ENCODE peak calls at places on chromosomes 11 and 22, in eight cellular contexts. A is HCT116, L is NB4, B is tibial nerve, Q is right lobe of liver, I is K562, Z is esophagus squamous epithelium, S is spleen. G is an unnamed sample.

GRCh38 chr11:80441821-80442220 is 1001.0 kb upstream of the TENM4 start:
- DNase-seq in Z (no peak), S (no peak), A (no peak), L (no peak), I (no peak), Q (no peak), B (no peak), G (no peak)

GRCh38 chr11:31487848-31488247 is 21.6 kb downstream of the IMMP1L start:
- DNase-seq in Q (no peak), Z (no peak), L (peak), I (no peak), B (no peak), S (no peak), A (peak), G (no peak)

GRCh38 chr11:110366234-110366633 is 63.5 kb upstream of the FDX1 start:
- DNase-seq in Q (peak), L (no peak), A (no peak), B (no peak), Z (no peak), I (no peak), S (no peak), G (no peak)

GRCh38 chr22:46593211-46593676 is 26.9 kb upstream of the GRAMD4 start:
- DNase-seq in A (no peak), L (peak), I (no peak), S (peak), B (no peak), Q (peak), Z (no peak), G (peak)

GRCh38 chr22:38144025-38144405 is 33.5 kb upstream of the BAIAP2L2 start:
- DNase-seq in A (peak), L (peak), I (no peak), B (no peak), Z (no peak), Q (no peak), S (no peak), G (no peak)

GRCh38 chr22:45069925-45070324 is 60.1 kb upstream of the PHF21B start:
- DNase-seq in Q (no peak), B (no peak), S (no peak), A (no peak), L (no peak), I (no peak), Z (no peak), G (no peak)

GRCh38 chr22:30444632-30445437 is 19.3 kb downstream of the MTFP1 start:
- DNase-seq in S (no peak), L (peak), I (peak), A (peak), B (no peak), Q (no peak), Z (no peak), G (peak)

GRCh38 chr22:29300807-29301601 is 5.4 kb upstream of the GAS2L1 start:
- DNase-seq in B (no peak), A (no peak), S (no peak), L (peak), I (no peak), Z (no peak), Q (no peak), G (no peak)

GRCh38 chr11:102430158-102430836 is 22.3 kb downstream of the TMEM123 start:
- DNase-seq in L (no peak), Z (no peak), Q (no peak), I (no peak), A (no peak), B (no peak), S (no peak), G (peak)

GRCh38 chr22:25111579-25112517 is 87.8 kb upstream of the CRYBB3 start:
- DNase-seq in I (peak), Q (peak), S (no peak), L (peak), A (no peak), B (no peak), Z (no peak), G (no peak)

GRCh38 chr22:24994070-24994763 is 41.7 kb downstream of the KIAA1671 start:
- DNase-seq in S (no peak), L (no peak), Q (peak), B (no peak), A (peak), I (no peak), Z (no peak), G (no peak)

GRCh38 chr11:7936615-7937014 is 4.9 kb downstream of the OR10A3 start:
- DNase-seq in A (no peak), L (no peak), Q (no peak), S (no peak), Z (no peak), B (no peak), I (no peak), G (no peak)

GRCh38 chr11:2513441-2513840 is 68.6 kb downstream of the KCNQ1 start:
- DNase-seq in L (no peak), B (no peak), I (no peak), A (no peak), S (peak), Q (peak), Z (no peak), G (peak)

GRCh38 chr11:28107726-28108618 is at the start of the genes KIF18A and METTL15:
- DNase-seq in Z (peak), Q (peak), B (peak), L (peak), I (peak), A (peak), S (peak), G (peak)
- TF ChIP-seq POLR2A in Z (peak), Q (peak), B (peak), L (peak), I (peak), A (peak), S (no peak), G (peak)

GRCh38 chr22:33400891-33401290 is 342.7 kb upstream of the SYN3 start:
- DNase-seq in S (no peak), Z (no peak), Q (no peak), A (no peak), B (no peak), L (no peak), I (no peak), G (no peak)
- TF ChIP-seq POLR2A in S (no peak), Z (no peak), Q (no peak), A (no peak), B (no peak), L (no peak), I (no peak), G (no peak)

GRCh38 chr11:61860054-61860903 is 31.1 kb downstream of the FADS3 start:
- DNase-seq in A (peak), L (no peak), I (peak), B (no peak), Q (peak), Z (no peak), S (no peak), G (no peak)

GRCh38 chr11:61861634-61862033 is 29.7 kb downstream of the FADS3 start:
- DNase-seq in Z (no peak), L (no peak), Q (no peak), A (no peak), S (no peak), I (no peak), B (no peak), G (no peak)

GRCh38 chr11:61863548-61864081 is 27.7 kb downstream of the FADS3 start:
- DNase-seq in S (no peak), L (no peak), I (no peak), Z (no peak), A (no peak), B (no peak), Q (no peak), G (no peak)

GRCh38 chr11:61864814-61865775 is 26.2 kb downstream of the FADS3 start:
- DNase-seq in S (no peak), A (no peak), B (no peak), L (no peak), Z (no peak), Q (no peak), I (no peak), G (no peak)

DNA sequence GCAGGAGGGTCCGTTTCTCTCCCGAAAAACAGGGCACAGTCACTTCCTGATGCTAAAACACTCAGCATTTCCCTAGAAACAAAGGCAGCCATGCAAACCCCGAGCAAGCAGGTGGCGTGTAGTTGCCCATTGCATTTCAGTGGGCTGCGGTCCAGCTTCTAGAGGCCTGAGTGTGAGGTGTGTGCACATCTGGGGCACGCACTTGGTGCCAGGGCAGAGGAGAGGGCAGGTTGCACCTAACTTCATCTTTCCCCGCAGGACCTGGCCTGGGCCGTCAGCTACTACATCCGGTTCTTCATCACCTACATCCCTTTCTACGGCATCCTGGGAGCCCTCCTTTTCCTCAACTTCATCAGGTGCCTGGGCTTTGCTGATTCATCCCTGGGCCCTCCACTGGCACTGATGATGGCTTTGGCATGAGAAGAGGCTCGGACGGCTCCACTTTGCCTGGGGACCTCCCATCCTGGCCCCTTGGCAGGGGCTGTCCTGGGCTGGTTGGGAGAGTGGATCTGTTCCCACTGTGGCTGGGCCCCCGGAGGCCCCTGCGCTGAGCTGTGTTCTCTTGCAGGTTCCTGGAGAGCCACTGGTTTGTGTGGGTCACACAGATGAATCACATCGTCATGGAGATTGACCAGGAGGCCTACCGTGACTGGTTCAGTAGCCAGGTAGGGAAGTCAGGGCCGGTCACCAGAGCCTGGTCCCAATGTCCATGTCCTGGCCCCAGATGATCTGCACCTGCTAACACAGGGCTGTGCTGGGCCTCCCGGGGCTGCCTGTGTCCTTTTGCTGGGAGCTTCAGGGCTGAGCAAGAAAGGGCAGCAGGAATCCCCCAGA is 28.4 kb downstream of the FADS3 start:
- DNase-seq in Q (no peak), S (no peak), L (no peak), A (no peak), Z (no peak), B (no peak), I (no peak), G (no peak)
- TF ChIP-seq POLR2A in Q (no peak), S (no peak), L (no peak), A (no peak), Z (no peak), B (no peak), I (no peak), G (no peak)

GRCh38 chr11:1289211-1289935 is 20.1 kb downstream of the TOLLIP start:
- DNase-seq in L (no peak), Q (no peak), B (no peak), A (no peak), I (no peak), Z (no peak), S (peak), G (no peak)
- TF ChIP-seq POLR2A in L (no peak), Q (no peak), B (no peak), A (no peak), I (no peak), Z (no peak), S (no peak), G (no peak)

DNA sequence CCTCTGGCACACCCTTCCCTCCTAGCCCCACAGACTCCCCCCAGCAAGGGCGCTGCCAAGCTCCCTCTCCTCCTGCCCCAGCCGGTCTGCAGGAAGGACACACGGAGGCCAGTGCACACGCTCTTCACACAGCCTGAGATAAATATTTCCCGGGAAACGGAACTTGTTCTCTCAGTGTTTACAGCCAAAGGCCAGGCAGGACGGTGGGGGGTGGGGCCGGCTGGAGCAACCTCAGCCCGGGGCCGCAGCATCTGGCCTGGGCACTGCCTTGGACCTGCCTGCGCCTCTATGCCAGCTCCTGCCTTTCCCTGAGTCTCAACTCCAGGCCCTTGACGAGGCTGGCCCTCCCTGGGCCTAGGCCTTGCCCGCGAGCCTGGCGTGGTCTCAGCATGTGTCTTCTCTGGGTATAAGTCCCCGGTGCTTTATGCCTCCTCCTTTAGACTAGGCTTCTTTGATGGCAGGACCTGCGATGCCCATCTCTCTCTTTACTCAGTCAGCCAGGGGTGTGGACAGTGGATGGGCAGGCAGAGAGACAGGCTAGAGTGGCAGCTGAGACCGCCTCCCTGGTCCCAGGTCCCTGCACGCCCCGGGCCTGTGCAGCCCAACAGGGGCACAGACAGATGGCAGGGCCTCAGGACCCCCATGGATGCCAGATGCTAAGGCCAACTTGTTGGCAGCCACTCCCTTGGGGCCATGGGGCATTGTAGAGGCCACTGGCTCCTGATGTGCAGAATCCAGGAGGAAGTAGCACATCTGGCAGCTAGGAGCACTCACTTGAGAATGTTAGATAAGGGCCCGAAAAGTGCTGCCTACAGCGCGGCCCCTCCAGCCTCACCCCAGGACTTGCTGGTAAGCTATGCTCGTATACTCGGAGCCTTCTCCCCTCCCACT is 48.2 kb downstream of the PDE2A start:
- DNase-seq in Z (no peak), B (peak), I (peak), A (no peak), L (no peak), S (peak), Q (peak), G (no peak)
- TF ChIP-seq POLR2A in Z (no peak), B (no peak), I (no peak), A (no peak), L (no peak), S (no peak), Q (no peak), G (no peak)

GRCh38 chr11:16923987-16924386 is 90.2 kb downstream of the PLEKHA7 start:
- DNase-seq in I (peak), A (no peak), Q (no peak), L (no peak), Z (no peak), B (no peak), S (no peak), G (no peak)

GRCh38 chr11:16925495-16926065 is 88.6 kb downstream of the PLEKHA7 start:
- DNase-seq in Z (no peak), S (peak), Q (peak), I (no peak), L (no peak), A (peak), B (no peak), G (no peak)

GRCh38 chr11:16924462-16924825 is 89.8 kb downstream of the PLEKHA7 start:
- DNase-seq in Z (no peak), L (no peak), A (no peak), Q (no peak), S (no peak), B (no peak), I (no peak), G (no peak)

GRCh38 chr11:16926868-16927267 is 87.3 kb downstream of the PLEKHA7 start:
- DNase-seq in S (no peak), B (no peak), I (no peak), Q (no peak), L (no peak), Z (no peak), A (no peak), G (no peak)

GRCh38 chr11:16924826-16925494 is 89.3 kb downstream of the PLEKHA7 start:
- DNase-seq in I (no peak), Q (peak), B (no peak), S (no peak), L (no peak), A (peak), Z (no peak), G (no peak)
- TF ChIP-seq POLR2A in I (no peak), Q (no peak), B (no peak), S (no peak), L (no peak), A (no peak), Z (no peak), G (no peak)